ENCODE peak calls at places on chromosomes 1 and 21, in five cellular contexts. One of them, this sample, is unnamed.

GRCh38 chr1:39609618-39610331 is 29.7 kb downstream of the HEYL start:
- DNase-seq in IMR-90: no peak
- DNase-seq in SK-N-SH: peak; percentile 65
- DNase-seq in K562: peak; percentile 71
- DNase-seq in GM12878: no peak
- DNase-seq in this sample: peak; percentile 57

GRCh38 chr1:53575948-53576305 is 116.7 kb downstream of the DMRTB1 start:
- DNase-seq in IMR-90: no peak
- DNase-seq in SK-N-SH: no peak
- DNase-seq in K562: no peak
- DNase-seq in GM12878: no peak
- DNase-seq in this sample: no peak

GRCh38 chr1:67741121-67741520 is 56.1 kb downstream of the GADD45A start:
- DNase-seq in IMR-90: no peak
- DNase-seq in SK-N-SH: no peak
- DNase-seq in K562: no peak
- DNase-seq in GM12878: no peak
- DNase-seq in this sample: no peak

GRCh38 chr1:230384380-230385172 is 41.6 kb downstream of the PGBD5 start:
- DNase-seq in IMR-90: no peak
- DNase-seq in SK-N-SH: no peak
- DNase-seq in K562: no peak
- DNase-seq in GM12878: no peak
- DNase-seq in this sample: no peak

GRCh38 chr21:44520326-44521300 is 19.4 kb downstream of the KRTAP10-1 start:
- DNase-seq in IMR-90: no peak
- DNase-seq in SK-N-SH: no peak
- DNase-seq in K562: no peak
- DNase-seq in GM12878: no peak
- DNase-seq in this sample: no peak

GRCh38 chr1:3074297-3074741 is 5.3 kb downstream of the PRDM16 start:
- DNase-seq in IMR-90: no peak
- DNase-seq in SK-N-SH: no peak
- DNase-seq in K562: no peak
- DNase-seq in GM12878: no peak
- DNase-seq in this sample: no peak

GRCh38 chr1:115428676-115429075 is 90.6 kb upstream of the NGF start:
- DNase-seq in IMR-90: no peak
- DNase-seq in SK-N-SH: no peak
- DNase-seq in K562: no peak
- DNase-seq in GM12878: no peak
- DNase-seq in this sample: no peak

GRCh38 chr1:104702731-104703130 is 953.0 kb downstream of the AMY1C start:
- DNase-seq in IMR-90: no peak
- DNase-seq in SK-N-SH: no peak
- DNase-seq in K562: no peak
- DNase-seq in GM12878: no peak
- DNase-seq in this sample: no peak

GRCh38 chr1:168288311-168289052 is 7.8 kb downstream of the TBX19 start:
- DNase-seq in IMR-90: peak; percentile 65
- DNase-seq in SK-N-SH: no peak
- DNase-seq in K562: no peak
- DNase-seq in GM12878: no peak
- DNase-seq in this sample: no peak

GRCh38 chr1:206144605-206145004 is 27.4 kb upstream of the AVPR1B start:
- DNase-seq in IMR-90: no peak
- DNase-seq in SK-N-SH: no peak
- DNase-seq in K562: no peak
- DNase-seq in GM12878: no peak
- DNase-seq in this sample: no peak

GRCh38 chr1:89659322-89660061 is 26.6 kb downstream of the LRRC8C start:
- DNase-seq in IMR-90: no peak
- DNase-seq in SK-N-SH: no peak
- DNase-seq in K562: no peak
- DNase-seq in GM12878: no peak
- DNase-seq in this sample: no peak

GRCh38 chr1:192609110-192610079 is 26.6 kb upstream of the RGS13 start:
- DNase-seq in IMR-90: no peak
- DNase-seq in SK-N-SH: no peak
- DNase-seq in K562: no peak
- DNase-seq in GM12878: peak; percentile 96
- DNase-seq in this sample: no peak

GRCh38 chr1:44040418-44040817 is 9.2 kb upstream of the SLC6A9 start:
- DNase-seq in IMR-90: no peak
- DNase-seq in SK-N-SH: no peak
- DNase-seq in K562: no peak
- DNase-seq in GM12878: no peak
- DNase-seq in this sample: no peak

GRCh38 chr1:108149796-108150467 is 50.2 kb downstream of the SLC25A24 start:
- DNase-seq in IMR-90: peak; percentile 46
- DNase-seq in SK-N-SH: no peak
- DNase-seq in K562: no peak
- DNase-seq in GM12878: no peak
- DNase-seq in this sample: no peak

GRCh38 chr1:169595764-169596711 is 9.8 kb upstream of the F5 start:
- DNase-seq in IMR-90: peak; percentile 35
- DNase-seq in SK-N-SH: no peak
- DNase-seq in K562: no peak
- DNase-seq in GM12878: no peak
- DNase-seq in this sample: peak; percentile 27

GRCh38 chr1:42096565-42096964 is 56.6 kb upstream of the GUCA2B start:
- DNase-seq in IMR-90: no peak
- DNase-seq in SK-N-SH: no peak
- DNase-seq in K562: no peak
- DNase-seq in GM12878: no peak
- DNase-seq in this sample: no peak

GRCh38 chr1:53265581-53265980 is 27.3 kb upstream of the MAGOH start:
- DNase-seq in IMR-90: no peak
- DNase-seq in SK-N-SH: no peak
- DNase-seq in K562: no peak
- DNase-seq in GM12878: no peak
- DNase-seq in this sample: no peak

GRCh38 chr1:36913523-36914060 is 120.7 kb downstream of the GRIK3 start:
- DNase-seq in IMR-90: no peak
- DNase-seq in SK-N-SH: no peak
- DNase-seq in K562: no peak
- DNase-seq in GM12878: no peak
- DNase-seq in this sample: no peak

GRCh38 chr1:20483833-20484525 is 2.0 kb downstream of the CAMK2N1 start:
- DNase-seq in IMR-90: peak; percentile 22
- DNase-seq in SK-N-SH: peak; percentile 83
- DNase-seq in K562: no peak
- DNase-seq in GM12878: no peak
- DNase-seq in this sample: no peak

GRCh38 chr1:219812491-219813221 is 115.7 kb downstream of the SLC30A10 start:
- DNase-seq in IMR-90: peak; percentile 71
- DNase-seq in SK-N-SH: peak; percentile 67
- DNase-seq in K562: peak; percentile 81
- DNase-seq in GM12878: no peak
- DNase-seq in this sample: peak; percentile 77

GRCh38 chr1:53188099-53188498 is 8.5 kb upstream of the CPT2 start:
- DNase-seq in IMR-90: peak; percentile 55
- DNase-seq in SK-N-SH: no peak
- DNase-seq in K562: no peak
- DNase-seq in GM12878: no peak
- DNase-seq in this sample: no peak

GRCh38 chr1:14522331-14523241 is 75.9 kb upstream of the KAZN start:
- DNase-seq in IMR-90: peak; percentile 82
- DNase-seq in SK-N-SH: peak; percentile 8
- DNase-seq in K562: peak; percentile 67
- DNase-seq in GM12878: no peak
- DNase-seq in this sample: no peak

GRCh38 chr1:37423810-37424209 is 50.6 kb upstream of the ZC3H12A start:
- DNase-seq in IMR-90: no peak
- DNase-seq in SK-N-SH: no peak
- DNase-seq in K562: peak; percentile 93
- DNase-seq in GM12878: no peak
- DNase-seq in this sample: no peak

GRCh38 chr1:159804924-159805323 is 2.8 kb downstream of the FCRL6 start:
- DNase-seq in IMR-90: peak; percentile 12
- DNase-seq in SK-N-SH: no peak
- DNase-seq in K562: no peak
- DNase-seq in GM12878: no peak
- DNase-seq in this sample: no peak

GRCh38 chr21:19122371-19122770 is 718.8 kb upstream of the TMPRSS15 start:
- DNase-seq in IMR-90: no peak
- DNase-seq in SK-N-SH: no peak
- DNase-seq in K562: no peak
- DNase-seq in GM12878: no peak
- DNase-seq in this sample: no peak

GRCh38 chr1:153929433-153929825 is 6.7 kb upstream of the GATAD2B start:
- DNase-seq in IMR-90: no peak
- DNase-seq in SK-N-SH: peak; percentile 10
- DNase-seq in K562: no peak
- DNase-seq in GM12878: no peak
- DNase-seq in this sample: no peak

GRCh38 chr1:183956559-183957188 is 80.9 kb downstream of the COLGALT2 start:
- DNase-seq in IMR-90: peak; percentile 87
- DNase-seq in SK-N-SH: no peak
- DNase-seq in K562: peak; percentile 69
- DNase-seq in GM12878: peak; percentile 94
- DNase-seq in this sample: no peak

GRCh38 chr1:107231291-107231690 is 90.5 kb downstream of the NTNG1 start:
- DNase-seq in IMR-90: no peak
- DNase-seq in SK-N-SH: no peak
- DNase-seq in K562: no peak
- DNase-seq in GM12878: no peak
- DNase-seq in this sample: no peak

GRCh38 chr21:20617130-20617529 is 381.1 kb upstream of the NCAM2 start:
- DNase-seq in IMR-90: no peak
- DNase-seq in SK-N-SH: no peak
- DNase-seq in K562: no peak
- DNase-seq in GM12878: no peak
- DNase-seq in this sample: no peak

DNA sequence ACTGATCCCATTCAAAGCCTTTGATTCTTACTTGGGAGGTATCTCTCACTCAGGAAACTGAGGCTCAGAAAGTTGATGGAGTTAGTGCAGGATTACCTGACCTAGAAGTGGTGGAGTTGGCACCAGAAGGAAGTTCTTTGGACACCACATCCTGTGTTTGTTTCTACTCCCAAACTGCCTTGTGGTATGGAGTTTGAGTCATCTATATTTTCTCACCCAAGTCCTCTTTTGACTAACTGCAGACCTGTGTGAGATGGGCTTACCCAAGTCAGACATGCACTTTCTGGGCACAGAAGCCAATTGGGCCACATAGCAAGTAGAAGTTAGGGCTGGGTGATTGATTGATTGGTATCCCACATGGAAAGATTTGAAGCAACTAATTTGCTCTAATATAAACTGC is 36.1 kb downstream of the FGGY start:
- DNase-seq in IMR-90: peak; percentile 75
- DNase-seq in SK-N-SH: no peak
- DNase-seq in K562: no peak
- DNase-seq in GM12878: no peak
- DNase-seq in this sample: no peak
- TF ChIP-seq RCOR1 in IMR-90: no peak
- TF ChIP-seq RCOR1 in SK-N-SH: no peak
- TF ChIP-seq RCOR1 in K562: no peak
- TF ChIP-seq RCOR1 in GM12878: no peak
- TF ChIP-seq RCOR1 in this sample: no peak

DNA sequence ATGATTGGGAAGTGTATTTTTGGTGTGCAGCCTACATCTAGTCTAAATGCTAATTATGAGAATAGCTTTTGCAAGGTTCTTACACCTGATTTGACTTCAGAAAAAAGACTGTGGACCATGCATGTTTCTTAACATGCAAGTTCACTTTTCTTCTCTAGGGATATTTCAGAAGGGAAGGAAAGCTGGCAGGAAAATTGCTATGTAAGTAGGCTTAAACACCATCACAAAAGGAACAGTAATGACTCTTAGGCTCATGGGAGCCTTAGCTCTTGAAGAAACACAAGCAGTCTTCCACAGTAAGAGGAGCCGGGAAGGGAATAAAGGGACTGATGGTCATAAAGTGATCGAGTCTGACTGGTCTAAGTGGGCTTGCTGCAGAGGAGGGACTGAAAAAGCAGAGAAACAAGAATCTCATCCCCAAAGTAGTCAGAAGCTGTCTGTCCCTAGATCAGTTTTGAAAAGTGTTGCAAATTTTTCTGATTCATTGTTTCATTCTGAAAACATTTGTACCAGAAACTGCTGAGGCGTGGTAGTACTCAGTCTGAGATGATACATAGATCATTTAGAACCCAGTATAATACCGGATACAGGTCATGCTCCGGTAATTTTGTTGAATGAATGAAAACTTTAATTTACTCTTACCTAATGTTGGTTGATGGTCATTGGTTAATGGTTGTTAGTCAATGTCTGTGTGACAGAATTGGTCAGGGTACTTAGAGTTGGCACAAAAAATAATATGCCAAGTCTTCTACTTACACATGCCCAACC is 40.9 kb downstream of the SMYD2 start:
- DNase-seq in IMR-90: no peak
- DNase-seq in SK-N-SH: no peak
- DNase-seq in K562: no peak
- DNase-seq in GM12878: peak; percentile 30
- DNase-seq in this sample: no peak
- TF ChIP-seq RCOR1 in IMR-90: no peak
- TF ChIP-seq RCOR1 in SK-N-SH: no peak
- TF ChIP-seq RCOR1 in K562: no peak
- TF ChIP-seq RCOR1 in GM12878: no peak
- TF ChIP-seq RCOR1 in this sample: no peak

GRCh38 chr21:45886610-45887026 is 95.0 kb upstream of the COL6A1 start:
- DNase-seq in IMR-90: no peak
- DNase-seq in SK-N-SH: no peak
- DNase-seq in K562: no peak
- DNase-seq in GM12878: no peak
- DNase-seq in this sample: no peak
- TF ChIP-seq RCOR1 in IMR-90: no peak
- TF ChIP-seq RCOR1 in SK-N-SH: no peak
- TF ChIP-seq RCOR1 in K562: no peak
- TF ChIP-seq RCOR1 in GM12878: no peak
- TF ChIP-seq RCOR1 in this sample: no peak

DNA sequence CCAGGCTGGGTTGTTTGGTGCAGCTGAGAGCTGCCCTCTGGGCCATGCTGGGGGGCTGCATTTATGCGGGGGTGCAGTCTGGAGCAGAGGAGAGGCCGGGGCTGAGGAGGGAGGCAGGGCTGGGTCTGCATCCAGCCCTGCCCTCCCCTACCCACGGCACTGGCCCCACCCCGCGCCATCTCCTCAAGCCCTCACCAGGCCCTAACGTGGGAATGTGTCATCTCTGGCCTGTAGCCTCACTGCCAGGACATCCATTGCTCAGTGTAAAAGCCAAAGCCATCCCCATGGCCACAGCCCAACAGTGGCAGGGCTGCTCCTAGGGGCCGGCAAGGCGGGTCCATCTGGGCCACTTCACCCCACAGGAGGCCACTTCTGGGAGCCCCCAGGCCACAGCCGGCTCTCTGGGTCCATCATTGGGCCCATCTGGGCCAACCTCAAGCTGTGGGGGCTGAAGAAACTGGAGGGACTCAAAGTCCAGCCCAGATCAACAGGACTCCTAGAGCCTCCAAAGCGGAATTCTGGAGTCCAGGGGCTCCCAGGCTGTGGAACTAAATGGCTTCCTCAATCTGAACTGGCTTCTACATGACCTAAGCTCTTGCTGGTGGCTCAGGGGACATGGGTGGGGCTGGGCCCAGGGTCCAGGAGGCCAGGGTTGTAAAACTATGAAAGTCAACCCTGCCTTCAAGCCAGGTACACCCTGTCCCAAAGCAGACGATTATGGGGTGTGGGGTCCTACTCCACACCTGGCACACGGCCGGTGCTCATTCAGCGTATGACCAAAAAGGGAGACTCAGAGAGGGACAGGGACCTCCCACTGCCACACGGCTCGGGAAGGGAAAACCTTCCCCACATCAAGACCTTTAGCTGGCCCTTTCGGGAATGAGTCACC is 32.6 kb downstream of the RUNX3 start:
- DNase-seq in IMR-90: no peak
- DNase-seq in SK-N-SH: peak; percentile 14
- DNase-seq in K562: no peak
- DNase-seq in GM12878: no peak
- DNase-seq in this sample: no peak
- TF ChIP-seq RCOR1 in IMR-90: no peak
- TF ChIP-seq RCOR1 in SK-N-SH: no peak
- TF ChIP-seq RCOR1 in K562: no peak
- TF ChIP-seq RCOR1 in GM12878: no peak
- TF ChIP-seq RCOR1 in this sample: no peak

This sample was measured in A549.